ENCODE peak calls at places on chromosome 18, in nine cellular contexts. M is left cardiac atrium, O is GM20000, Z is cardiac fibroblast, T is heart left ventricle, A is heart right ventricle, N is cardiac septum, K is A549, L is T-helper 2 cell. F is an unnamed sample.

GRCh38 chr18:21740724-21741510 is at the start of gene MIB1:
- DNase-seq in M (no peak), O (peak; percentile 81), Z (no peak), T (peak; percentile 100), A (peak; percentile 64), N (peak; percentile 83), K (peak; percentile 18), L (peak; percentile 98), F (peak; percentile 61)

GRCh38 chr18:45567123-45567522 is 48.2 kb upstream of the SLC14A2 start:
- DNase-seq in M (peak; percentile 42), O (no peak), Z (peak; percentile 40), T (no peak), A (no peak), N (no peak), K (no peak), L (no peak), F (no peak)

GRCh38 chr18:42614619-42615293 is 500.7 kb downstream of the RIT2 start:
- DNase-seq in M (peak; percentile 20), O (no peak), Z (peak; percentile 45), T (no peak), A (peak; percentile 65), N (no peak), K (no peak), L (no peak), F (no peak)

GRCh38 chr18:7273301-7273911 is 42.5 kb downstream of the LRRC30 start:
- DNase-seq in M (peak; percentile 90), O (no peak), Z (peak; percentile 91), T (peak; percentile 84), A (peak; percentile 81), N (peak; percentile 86), K (no peak), L (no peak), F (no peak)

GRCh38 chr18:32219431-32219830 is 29.6 kb downstream of the MEP1B start:
- DNase-seq in M (no peak), O (no peak), Z (no peak), T (no peak), A (no peak), N (no peak), K (no peak), L (no peak), F (no peak)

GRCh38 chr18:38751897-38752296 is 1186.3 kb upstream of the CELF4 start:
- DNase-seq in M (no peak), O (no peak), Z (no peak), T (no peak), A (no peak), N (no peak), K (no peak), L (no peak), F (no peak)

GRCh38 chr18:55090566-55091187 is 131.4 kb upstream of the CCDC68 start:
- DNase-seq in M (no peak), O (no peak), Z (no peak), T (no peak), A (no peak), N (no peak), K (no peak), L (no peak), F (no peak)

GRCh38 chr18:45896991-45897390 is 70.1 kb downstream of the EPG5 start:
- DNase-seq in M (no peak), O (no peak), Z (no peak), T (no peak), A (no peak), N (no peak), K (no peak), L (no peak), F (no peak)

GRCh38 chr18:31576670-31577069 is 15.0 kb upstream of the TTR start:
- DNase-seq in M (no peak), O (no peak), Z (no peak), T (no peak), A (no peak), N (no peak), K (no peak), L (no peak), F (no peak)

GRCh38 chr18:8882632-8883408 is 177.5 kb downstream of the MTCL1 start:
- DNase-seq in M (no peak), O (no peak), Z (no peak), T (no peak), A (no peak), N (no peak), K (no peak), L (no peak), F (no peak)

GRCh38 chr18:21489119-21489750 is 111.3 kb downstream of the ESCO1 start:
- DNase-seq in M (no peak), O (peak; percentile 56), Z (peak; percentile 75), T (no peak), A (peak; percentile 26), N (no peak), K (peak; percentile 36), L (no peak), F (peak; percentile 80)

F was measured in HEK293T.